ENCODE peak calls at places on chromosomes 6 and 20, in nine cellular contexts. C is tibial nerve, L is NCI-H524 treated with DMSO at 0.1 percent for 48 hours, Z is NCI-H1417, P is T47D, O is brain microvascular endothelial cell, N is memory B cell, U is T1000, S is NCI-H1694 treated with DMSO at 0.1 percent for 48 hours. F is an unnamed sample.

GRCh38 chr20:44422083-44422482 is 53.6 kb upstream of the TTPAL start:
- DNase-seq in C (no peak), L (no peak), Z (no peak), P (no peak), O (peak; percentile 12), N (no peak), U (peak; percentile 55), S (no peak), F (no peak)

GRCh38 chr20:37649017-37649416 is 44.8 kb upstream of the CTNNBL1 start:
- DNase-seq in C (no peak), L (no peak), Z (no peak), P (no peak), O (no peak), N (no peak), U (no peak), S (no peak), F (no peak)

GRCh38 chr6:38973178-38974057 is 75.2 kb upstream of the GLP1R start:
- DNase-seq in C (peak; percentile 20), L (peak; percentile 73), Z (peak; percentile 23), P (peak; percentile 84), O (peak; percentile 74), N (no peak), U (no peak), S (peak; percentile 39), F (peak; percentile 12)

GRCh38 chr20:52972965-52973819 is 1.0 kb downstream of the TSHZ2 start:
- DNase-seq in C (no peak), L (no peak), Z (peak; percentile 61), P (no peak), O (no peak), N (no peak), U (no peak), S (no peak), F (no peak)

GRCh38 chr6:163329991-163330390 is 84.5 kb upstream of the QKI start:
- DNase-seq in C (no peak), L (no peak), Z (no peak), P (no peak), O (no peak), N (no peak), U (no peak), S (no peak), F (peak; percentile 83)

GRCh38 chr6:140434761-140435160 is 1060.3 kb upstream of the CITED2 start:
- DNase-seq in C (no peak), L (no peak), Z (no peak), P (no peak), O (no peak), N (no peak), U (no peak), S (no peak), F (no peak)

GRCh38 chr6:124961784-124962611 is at the start of gene RNF217:
- DNase-seq in C (peak; percentile 63), L (peak; percentile 26), Z (peak; percentile 88), P (peak; percentile 67), O (peak; percentile 52), N (no peak), U (no peak), S (no peak), F (no peak)

GRCh38 chr6:70684794-70685493 is 17.3 kb downstream of the SMAP1 start:
- DNase-seq in C (no peak), L (no peak), Z (no peak), P (peak; percentile 38), O (no peak), N (no peak), U (no peak), S (no peak), F (no peak)

GRCh38 chr6:112372213-112372806 is 25.2 kb downstream of the RFPL4B start:
- DNase-seq in C (no peak), L (no peak), Z (no peak), P (peak; percentile 27), O (no peak), N (no peak), U (no peak), S (peak; percentile 46), F (no peak)

GRCh38 chr6:43013020-43013842 is 515 bp downstream of the MEA1 start:
- DNase-seq in C (no peak), L (no peak), Z (no peak), P (no peak), O (no peak), N (no peak), U (peak; percentile 65), S (no peak), F (no peak)

GRCh38 chr6:34275128-34275804 is 26.5 kb upstream of the SMIM29 start:
- DNase-seq in C (no peak), L (peak; percentile 3), Z (no peak), P (no peak), O (no peak), N (no peak), U (no peak), S (no peak), F (no peak)

GRCh38 chr6:63295553-63295952 is 24.2 kb downstream of the LGSN start:
- DNase-seq in C (no peak), L (no peak), Z (no peak), P (no peak), O (no peak), N (no peak), U (no peak), S (no peak), F (no peak)